ENCODE peak calls at places on chromosomes 3 and 15, in four cellular contexts. U is epithelial cell of esophagus, L is left ventricle myocardium inferior, A is foreskin fibroblast. S is an unnamed sample.

GRCh38 chr3:2657408-2657807 is 452.8 kb downstream of the IL5RA start:
- DNase-seq in A (no peak), U (no peak), L (no peak), S (no peak)

GRCh38 chr3:128395500-128396125 is 71.1 kb downstream of the DNAJB8 start:
- DNase-seq in A (peak), L (peak), U (no peak), S (no peak)

GRCh38 chr3:58924581-58924980 is 125.2 kb downstream of the CFAP20DC start:
- DNase-seq in A (peak), U (peak), L (no peak), S (no peak)

GRCh38 chr3:87126321-87126720 is 100.8 kb upstream of the CHMP2B start:
- DNase-seq in L (no peak), U (no peak), A (no peak), S (no peak)

GRCh38 chr3:171281256-171281655 is 178.9 kb downstream of the TNIK start:
- DNase-seq in A (no peak), L (no peak), U (no peak), S (no peak)

GRCh38 chr15:53569756-53570480 is 189.5 kb downstream of the WDR72 start:
- DNase-seq in L (no peak), U (peak), A (no peak), S (no peak)

GRCh38 chr15:41276821-41277220 is 45.8 kb downstream of the CHP1 start:
- DNase-seq in U (peak), A (no peak), L (no peak), S (no peak)

GRCh38 chr3:121473001-121473400 is 72.8 kb downstream of the POLQ start:
- DNase-seq in A (no peak), U (no peak), L (no peak), S (no peak)

GRCh38 chr15:57849332-57849731 is 142.8 kb downstream of the POLR2M start:
- DNase-seq in L (no peak), U (peak), A (no peak), S (peak)

GRCh38 chr3:71521940-71522876 is 61.3 kb downstream of the FOXP1 start:
- DNase-seq in A (no peak), U (no peak), L (no peak), S (no peak)

GRCh38 chr3:11769704-11770103 is 77.0 kb downstream of the TAMM41 start:
- DNase-seq in U (peak), L (no peak), A (no peak), S (no peak)

GRCh38 chr3:111850481-111850880 is 8.6 kb upstream of the PHLDB2 start:
- DNase-seq in A (peak), L (no peak), U (peak), S (no peak)

GRCh38 chr15:52529940-52530339 is 1.3 kb upstream of the MYO5A start:
- DNase-seq in L (no peak), A (no peak), U (no peak), S (no peak)

GRCh38 chr3:178434206-178434805 is 101.9 kb upstream of the KCNMB2 start:
- DNase-seq in L (no peak), A (peak), U (peak), S (no peak)

GRCh38 chr3:145696011-145696410 is 465.0 kb downstream of the PLOD2 start:
- DNase-seq in L (no peak), A (peak), U (no peak), S (peak)

GRCh38 chr15:26298010-26298661 is 435.0 kb upstream of the ATP10A start:
- DNase-seq in U (no peak), L (no peak), A (no peak), S (no peak)

GRCh38 chr15:40875996-40876740 is 2.1 kb upstream of the RHOV start:
- DNase-seq in L (no peak), A (no peak), U (peak), S (no peak)

GRCh38 chr3:38127611-38128302 is 9.2 kb downstream of the ACAA1 start:
- DNase-seq in U (no peak), L (no peak), A (no peak), S (no peak)

GRCh38 chr15:45732544-45733130 is 97.8 kb downstream of the SQOR start:
- DNase-seq in A (no peak), L (peak), U (no peak), S (peak)

GRCh38 chr3:15267502-15267901 is 61.5 kb downstream of the CAPN7 start:
- DNase-seq in L (no peak), A (no peak), U (no peak), S (no peak)

GRCh38 chr3:168088106-168088722 is 7.5 kb downstream of the GOLIM4 start:
- DNase-seq in U (no peak), L (no peak), A (no peak), S (no peak)

GRCh38 chr3:99709686-99710085 is 71.3 kb downstream of the COL8A1 start:
- DNase-seq in L (no peak), U (no peak), A (no peak), S (no peak)

GRCh38 chr3:40847571-40847992 is 322.8 kb downstream of the ZNF621 start:
- DNase-seq in U (peak), L (no peak), A (no peak), S (no peak)

GRCh38 chr3:24363242-24363641 is 131.4 kb downstream of the THRB start:
- DNase-seq in U (peak), A (peak), L (no peak), S (peak)

GRCh38 chr15:67479781-67480180 is 41.1 kb upstream of the C15orf61 start:
- DNase-seq in U (no peak), A (peak), L (no peak), S (no peak)

GRCh38 chr3:148211725-148212124 is 486.0 kb upstream of the AGTR1 start:
- DNase-seq in L (no peak), U (peak), A (peak), S (peak)

GRCh38 chr15:63755162-63755561 is 78.6 kb downstream of the HERC1 start:
- DNase-seq in L (no peak), U (no peak), A (no peak), S (no peak)

GRCh38 chr3:134559591-134559990 is 73.7 kb downstream of the CEP63 start:
- DNase-seq in L (no peak), U (no peak), A (no peak), S (no peak)

GRCh38 chr3:58899159-58899952 is 150.5 kb downstream of the CFAP20DC start:
- DNase-seq in U (peak), A (peak), L (peak), S (no peak)

GRCh38 chr3:75294124-75294523 is 370.0 kb upstream of the FRG2C start:
- DNase-seq in A (peak), U (no peak), L (no peak), S (no peak)

GRCh38 chr3:71050133-71050520 is 533.4 kb downstream of the FOXP1 start:
- DNase-seq in U (no peak), A (peak), L (no peak), S (no peak)

GRCh38 chr3:179840985-179841384 is 188.1 kb downstream of the USP13 start:
- DNase-seq in L (no peak), A (peak), U (peak), S (peak)

GRCh38 chr15:40449275-40449674 is 8.5 kb downstream of the BAHD1 start:
- DNase-seq in U (no peak), L (no peak), A (peak), S (no peak)

GRCh38 chr3:45387636-45388348 is 584 bp upstream of the LARS2 start:
- DNase-seq in A (no peak), L (peak), U (peak), S (no peak)

GRCh38 chr3:127867412-127867811 is 45.1 kb upstream of the MGLL start:
- DNase-seq in L (no peak), A (no peak), U (no peak), S (no peak)

GRCh38 chr3:54641226-54642014 is 286.4 kb downstream of the LRTM1 start:
- DNase-seq in U (no peak), A (no peak), L (no peak), S (no peak)

GRCh38 chr3:79885407-79885806 is 117.6 kb upstream of the ROBO1 start:
- DNase-seq in A (no peak), L (no peak), U (peak), S (no peak)

GRCh38 chr3:12974819-12975218 is 98.4 kb downstream of the IQSEC1 start:
- DNase-seq in L (no peak), U (no peak), A (no peak), S (no peak)

GRCh38 chr3:111963424-111963823 is 15.4 kb upstream of the ABHD10 start:
- DNase-seq in A (peak), L (no peak), U (peak), S (peak)

GRCh38 chr3:172289583-172289982 is 158.7 kb downstream of the GHSR start:
- DNase-seq in A (no peak), L (peak), U (no peak), S (no peak)
- H3K4me3 ChIP-seq in A (no peak), L (peak), U (no peak), S (no peak)

GRCh38 chr15:88256261-88257230 is at the start of gene NTRK3:
- DNase-seq in L (no peak), A (peak), U (peak), S (no peak)
- H3K4me3 ChIP-seq in L (peak), A (peak), U (no peak), S (peak)

GRCh38 chr3:114307841-114308228 is 14.0 kb downstream of the TIGIT start:
- DNase-seq in A (no peak), L (no peak), U (no peak), S (no peak)
- H3K4me3 ChIP-seq in A (no peak), L (no peak), U (no peak), S (no peak)

GRCh38 chr3:34793066-34793465 is 846.3 kb upstream of the ARPP21 start:
- DNase-seq in L (no peak), U (no peak), A (peak), S (no peak)
- H3K4me3 ChIP-seq in L (no peak), U (no peak), A (no peak), S (no peak)

DNA sequence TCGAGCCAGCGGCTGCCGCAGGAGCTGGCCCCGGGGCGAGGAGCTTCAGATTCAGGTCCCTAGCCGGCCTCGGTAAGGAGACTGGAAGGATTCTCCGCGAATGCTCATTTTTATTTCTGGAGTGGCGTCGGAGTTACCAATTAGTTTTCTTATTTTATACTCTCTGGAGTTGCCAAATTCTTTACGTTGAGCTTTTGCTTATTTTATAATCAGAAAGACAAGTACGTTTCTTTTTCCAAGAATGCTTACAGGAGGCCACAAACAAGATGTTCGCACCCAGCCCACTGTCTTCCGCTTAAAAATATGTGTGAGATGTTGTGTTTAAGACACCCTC is 453 bp upstream of the GPR156 start:
- DNase-seq in L (no peak), U (no peak), A (no peak), S (no peak)
- H3K4me3 ChIP-seq in L (peak), U (peak), A (peak), S (peak)

GRCh38 chr3:129688310-129688895 is 81.9 kb upstream of the PLXND1 start:
- DNase-seq in U (peak), L (peak), A (peak), S (no peak)
- H3K4me3 ChIP-seq in U (peak), L (peak), A (peak), S (no peak)

DNA sequence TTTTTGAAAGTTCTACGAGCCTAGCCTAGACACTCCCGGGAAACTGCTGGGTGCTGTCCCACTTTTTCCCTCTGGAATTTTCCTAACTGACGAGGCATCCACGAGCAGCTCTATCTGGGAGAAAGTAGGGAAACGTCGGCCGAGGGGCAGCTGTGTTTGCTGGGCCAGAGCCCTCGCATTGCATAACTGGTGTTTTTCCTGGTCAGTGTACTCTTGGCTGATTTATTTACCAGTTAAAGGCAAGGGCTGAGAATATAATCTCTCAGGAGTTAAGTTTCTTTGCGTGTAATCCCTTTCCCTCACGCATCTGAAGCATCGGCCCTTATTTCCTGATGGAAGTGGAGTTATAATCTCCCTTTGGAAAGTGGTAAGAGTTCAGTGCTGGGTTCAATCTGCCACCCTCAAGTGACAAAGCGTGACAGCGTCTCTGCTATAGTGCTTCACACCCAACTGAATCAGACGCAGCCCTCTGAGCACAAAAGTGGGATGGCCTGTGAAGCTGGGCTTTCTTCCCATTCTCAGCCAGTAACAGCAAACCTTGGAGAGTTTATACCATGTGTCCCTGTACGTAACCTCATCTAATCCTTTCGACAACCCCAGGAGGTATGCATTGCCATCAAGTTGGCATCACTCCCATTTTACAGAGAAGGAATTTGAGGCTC is 311.5 kb downstream of the RORA start:
- DNase-seq in U (no peak), A (peak), L (peak), S (peak)
- H3K4me3 ChIP-seq in U (no peak), A (no peak), L (peak), S (no peak)

DNA sequence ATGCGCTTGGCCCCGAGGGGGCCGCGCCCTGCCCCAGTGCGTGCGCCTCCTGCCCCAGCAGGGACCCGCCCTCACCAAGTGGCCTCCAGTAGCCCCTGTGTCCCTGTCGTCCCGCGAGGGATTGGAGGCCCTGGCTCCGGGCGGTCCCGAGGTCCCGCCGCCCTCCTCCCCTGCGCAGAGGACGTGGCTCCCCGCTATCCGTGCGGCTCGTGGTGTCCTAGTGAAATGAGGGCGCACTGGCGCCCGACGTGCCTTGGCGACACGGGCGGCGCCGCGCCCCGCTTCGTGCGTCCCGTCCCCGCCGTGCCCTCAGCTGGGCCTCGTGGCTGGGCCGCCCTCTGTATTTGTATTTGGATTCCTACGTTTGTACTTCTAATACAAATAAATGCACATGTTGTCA is 557.5 kb downstream of the OCA2 start:
- DNase-seq in A (no peak), U (no peak), L (no peak), S (no peak)
- H3K4me3 ChIP-seq in A (no peak), U (no peak), L (no peak), S (no peak)

DNA sequence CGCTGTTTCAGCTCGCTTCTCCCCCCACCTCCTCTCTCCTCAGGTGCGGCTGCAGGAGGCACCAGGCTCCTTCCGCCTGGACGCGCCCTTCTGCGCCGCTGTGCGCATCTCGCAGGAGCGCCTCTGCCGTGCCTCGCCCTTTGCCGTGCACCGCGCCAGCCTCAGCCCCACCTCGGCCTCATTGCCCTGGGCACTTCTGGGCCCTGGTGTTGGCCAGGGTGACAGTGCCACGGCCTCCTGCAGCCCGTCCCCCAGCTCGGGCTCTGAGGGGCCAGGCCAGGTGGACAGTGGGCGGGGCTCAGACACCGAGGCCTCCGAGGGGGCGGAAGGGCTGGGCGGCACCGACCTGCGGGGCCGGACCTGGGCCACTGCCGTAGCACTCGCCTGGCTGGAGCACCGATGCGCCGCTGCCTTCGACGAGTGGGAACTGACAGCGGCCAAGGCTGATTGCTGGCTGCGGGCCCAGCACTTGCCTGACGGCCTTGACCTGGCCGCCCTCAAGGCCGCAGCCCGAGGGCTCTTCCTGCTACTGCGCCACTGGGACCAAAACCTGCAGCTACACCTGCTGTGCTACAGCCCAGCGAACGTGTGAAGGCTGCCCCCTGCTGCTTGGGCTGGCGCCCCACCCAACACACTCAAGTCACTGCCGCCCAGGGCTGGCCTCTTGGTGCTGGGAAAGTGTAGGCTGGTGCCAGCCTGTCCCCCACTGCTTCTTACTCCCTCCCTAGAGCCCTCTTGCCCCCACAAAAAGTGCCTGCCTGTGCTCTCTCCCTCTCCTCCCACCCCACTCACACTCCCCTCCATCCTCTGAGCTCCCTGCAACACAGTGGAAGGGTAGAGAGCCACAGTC is 7.1 kb downstream of the ALG3 start:
- DNase-seq in U (peak), A (peak), L (peak), S (no peak)
- H3K4me3 ChIP-seq in U (no peak), A (no peak), L (peak), S (no peak)

DNA sequence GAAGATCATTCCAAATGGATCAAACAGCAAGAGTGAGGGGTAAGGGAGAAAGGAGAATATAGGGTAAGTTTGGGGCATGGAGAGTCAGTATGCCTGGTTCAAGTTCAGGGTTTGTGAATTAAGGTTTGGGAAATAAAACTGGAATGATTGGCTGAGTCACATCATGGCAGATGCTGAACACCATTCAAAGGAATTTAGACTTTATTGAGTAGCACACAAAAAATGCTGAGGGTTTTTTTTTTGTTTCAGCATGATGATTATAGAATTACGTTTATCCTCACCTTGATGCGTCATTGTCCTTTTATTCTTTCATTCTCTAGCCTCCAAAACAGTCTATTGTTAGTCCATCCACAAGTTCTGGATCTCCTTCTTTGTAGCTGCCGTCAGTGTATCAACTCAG is 220.0 kb upstream of the UMPS start:
- DNase-seq in A (peak), L (no peak), U (peak), S (no peak)
- H3K4me3 ChIP-seq in A (no peak), L (no peak), U (no peak), S (no peak)